ENCODE peak calls at places on chromosomes 6 and 20, in nine cellular contexts. V, W, X, M, G, L, A, J and F are unnamed samples.

GRCh38 chr6:105909084-105909483 is 177.1 kb upstream of the PRDM1 start:
- DNase-seq in M (no peak), J (no peak), X (no peak), G (no peak), A (no peak), L (no peak), W (no peak), V (no peak), F (no peak)

GRCh38 chr20:16308754-16309153 is 264.5 kb downstream of the KIF16B start:
- DNase-seq in X (no peak), W (no peak), J (no peak), A (no peak), V (no peak), L (no peak), M (no peak), G (no peak), F (no peak)

GRCh38 chr6:8855411-8855810 is 420.1 kb upstream of the SLC35B3 start:
- DNase-seq in G (no peak), A (no peak), L (no peak), V (no peak), W (no peak), M (no peak), X (no peak), J (peak; percentile 75), F (no peak)

GRCh38 chr6:55014321-55015088 is 159.8 kb upstream of the HCRTR2 start:
- DNase-seq in L (no peak), J (no peak), X (no peak), W (no peak), V (no peak), M (no peak), G (no peak), A (no peak), F (peak; percentile 38)

GRCh38 chr6:88365230-88365629 is 199.1 kb upstream of the CNR1 start:
- DNase-seq in J (no peak), L (no peak), M (no peak), V (no peak), W (no peak), A (no peak), X (no peak), G (no peak), F (no peak)

GRCh38 chr20:29874476-29875202 is 1382.8 kb upstream of the DEFB115 start:
- DNase-seq in A (no peak), M (no peak), J (no peak), V (no peak), L (no peak), W (no peak), G (peak; percentile 36), X (no peak), F (no peak)

GRCh38 chr6:15507746-15508145 is 155.1 kb downstream of the DTNBP1 start:
- DNase-seq in M (no peak), A (no peak), L (no peak), X (no peak), W (no peak), G (no peak), J (no peak), V (no peak), F (no peak)

GRCh38 chr6:3913958-3914337 is 64.8 kb downstream of the FAM50B start:
- DNase-seq in W (no peak), M (peak; percentile 39), L (no peak), G (no peak), A (no peak), J (no peak), V (no peak), X (no peak), F (no peak)

GRCh38 chr6:75101896-75102680 is 103.8 kb downstream of the COL12A1 start:
- DNase-seq in J (no peak), L (no peak), M (no peak), V (no peak), G (no peak), X (no peak), W (no peak), A (no peak), F (no peak)

GRCh38 chr6:18323935-18324707 is 59.8 kb upstream of the DEK start:
- DNase-seq in G (peak; percentile 64), L (no peak), A (peak; percentile 60), V (peak; percentile 35), M (peak; percentile 54), W (peak; percentile 47), J (peak; percentile 25), X (peak; percentile 83), F (no peak)

GRCh38 chr6:146985966-146986365 is 218.3 kb upstream of the STXBP5 start:
- DNase-seq in A (no peak), W (no peak), M (no peak), G (no peak), J (no peak), X (no peak), V (no peak), L (no peak), F (no peak)

GRCh38 chr6:24194968-24195700 is 69.1 kb downstream of the NRSN1 start:
- DNase-seq in G (no peak), L (no peak), V (no peak), J (no peak), W (no peak), A (no peak), X (no peak), M (peak; percentile 92), F (no peak)

GRCh38 chr6:35665573-35665972 is 23.1 kb downstream of the FKBP5 start:
- DNase-seq in X (no peak), L (no peak), V (no peak), J (no peak), M (no peak), G (no peak), A (no peak), W (no peak), F (no peak)

GRCh38 chr20:51450221-51450712 is 92.3 kb downstream of the NFATC2 start:
- DNase-seq in A (no peak), X (no peak), V (no peak), L (no peak), J (no peak), M (no peak), G (no peak), W (no peak), F (peak; percentile 45)

GRCh38 chr20:21512634-21513180 is 1.2 kb downstream of the NKX2-2 start:
- DNase-seq in X (no peak), W (no peak), V (no peak), G (peak; percentile 50), J (no peak), A (no peak), L (no peak), M (no peak), F (no peak)

DNA sequence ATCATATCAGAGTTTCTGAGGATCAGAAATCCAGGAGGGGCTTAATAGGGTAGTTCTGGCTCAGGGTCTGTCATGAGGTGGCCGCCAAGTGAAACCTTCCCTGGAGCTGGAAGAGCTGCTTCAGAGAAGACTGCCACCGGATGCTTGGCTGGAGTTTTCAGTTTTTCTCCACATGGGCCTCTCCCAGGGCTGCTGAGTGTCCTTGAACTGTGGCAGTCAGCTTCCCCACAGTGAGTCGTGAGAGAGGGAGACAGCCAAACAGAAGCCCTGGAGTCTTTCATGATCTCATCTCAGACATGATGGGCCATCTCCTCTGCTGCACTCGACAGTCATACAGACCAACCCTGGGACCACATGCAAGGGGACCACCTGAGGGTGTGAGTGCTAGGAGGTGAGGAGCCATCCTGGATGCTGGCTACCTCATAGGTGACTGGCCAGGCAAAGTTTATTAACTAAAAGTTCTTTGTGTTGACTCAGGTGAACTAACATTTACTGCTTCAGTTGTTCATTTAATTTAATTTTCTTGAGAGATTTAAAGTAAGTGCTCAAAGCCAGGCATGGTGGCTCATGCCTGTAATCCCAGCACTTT is 71.5 kb downstream of the SHLD1 start:
- DNase-seq in L (no peak), V (no peak), X (no peak), M (peak; percentile 93), A (no peak), W (no peak), J (no peak), G (no peak), F (no peak)
- TF ChIP-seq CTCF in L (no peak), V (no peak), X (no peak), M (peak; percentile 41), A (no peak), W (no peak), J (no peak), G (no peak), F (no peak)

GRCh38 chr6:118249680-118250079 is 298.4 kb upstream of the PLN start:
- DNase-seq in L (no peak), V (no peak), M (no peak), X (peak; percentile 8), G (no peak), W (no peak), J (no peak), A (no peak), F (no peak)
- TF ChIP-seq REST in L (no peak), V (no peak), M (no peak), X (no peak), G (no peak), W (no peak), J (no peak), A (no peak), F (no peak)

GRCh38 chr6:38773338-38773737 is 58.2 kb downstream of the DNAH8 start:
- DNase-seq in W (no peak), J (peak; percentile 7), G (no peak), M (peak; percentile 19), L (no peak), A (peak; percentile 35), X (peak; percentile 87), V (peak; percentile 47), F (peak; percentile 2)
- TF ChIP-seq CTCF in W (no peak), J (no peak), G (peak; percentile 29), M (peak; percentile 57), L (peak; percentile 59), A (peak; percentile 71), X (peak; percentile 83), V (peak; percentile 50), F (peak; percentile 54)

GRCh38 chr20:35059110-35059509 is 33.5 kb downstream of the TRPC4AP start:
- DNase-seq in W (no peak), J (no peak), A (no peak), X (no peak), G (no peak), V (no peak), L (no peak), M (no peak), F (no peak)

GRCh38 chr20:35055445-35056276 is 36.9 kb downstream of the TRPC4AP start:
- DNase-seq in M (no peak), V (no peak), J (no peak), W (no peak), G (peak; percentile 17), L (no peak), X (no peak), A (no peak), F (no peak)

GRCh38 chr20:35059612-35060011 is 33.0 kb downstream of the TRPC4AP start:
- DNase-seq in X (no peak), V (no peak), L (no peak), M (no peak), A (no peak), J (no peak), G (no peak), W (no peak), F (no peak)

GRCh38 chr20:35060168-35060567 is 32.4 kb downstream of the TRPC4AP start:
- DNase-seq in M (no peak), A (no peak), J (no peak), X (no peak), L (no peak), G (no peak), V (no peak), W (no peak), F (no peak)

DNA sequence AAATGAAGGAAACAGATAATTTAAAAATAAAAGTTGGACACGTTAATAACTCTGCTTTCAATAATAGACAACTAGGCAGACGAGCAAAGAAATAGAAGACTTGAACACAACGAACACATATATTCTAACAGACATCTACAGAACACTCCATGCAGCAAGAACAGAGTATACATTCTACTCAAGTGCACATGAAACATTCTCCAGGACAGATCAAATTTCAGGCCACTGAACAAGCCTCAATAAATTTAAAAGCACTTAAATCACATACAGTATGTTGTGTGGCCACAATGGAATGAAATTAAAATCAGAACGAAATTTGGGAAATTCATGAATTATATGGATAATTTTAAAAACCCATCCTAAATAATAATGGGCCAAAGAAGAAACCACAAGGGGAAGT is 34.4 kb downstream of the TRPC4AP start:
- DNase-seq in M (no peak), J (no peak), G (no peak), W (no peak), X (no peak), V (no peak), L (no peak), A (no peak), F (no peak)
- TF ChIP-seq REST in M (no peak), J (no peak), G (no peak), W (no peak), X (no peak), V (no peak), L (no peak), A (no peak), F (no peak)